ENCODE peak calls at places on chromosomes 6 and 20, in nine cellular contexts. P, X, I, L, S, U, N, R and J are unnamed samples.

GRCh38 chr20:45427236-45428149 is 11.6 kb downstream of the PIGT start:
- DNase-seq in P (no peak), X (no peak), I (peak; percentile 80), L (no peak), S (peak; percentile 66), U (no peak), N (no peak), R (no peak), J (no peak)

GRCh38 chr20:48012401-48012974 is 227.2 kb upstream of the SULF2 start:
- DNase-seq in P (no peak), X (no peak), I (peak; percentile 27), L (no peak), S (no peak), U (no peak), N (no peak), R (no peak), J (no peak)

GRCh38 chr20:14288341-14289330 is 48.8 kb downstream of the FLRT3 start:
- DNase-seq in P (no peak), X (no peak), I (no peak), L (no peak), S (no peak), U (no peak), N (no peak), R (no peak), J (no peak)

GRCh38 chr6:113481441-113481840 is 375.7 kb upstream of the MARCKS start:
- DNase-seq in P (no peak), X (no peak), I (no peak), L (no peak), S (no peak), U (no peak), N (no peak), R (no peak), J (no peak)

GRCh38 chr20:53643031-53643832 is 49.6 kb upstream of the ZNF217 start:
- DNase-seq in P (no peak), X (no peak), I (no peak), L (peak; percentile 60), S (peak; percentile 47), U (peak; percentile 59), N (no peak), R (no peak), J (no peak)

GRCh38 chr6:13924949-13925881 is at the start of gene RNF182:
- DNase-seq in P (no peak), X (no peak), I (peak; percentile 17), L (no peak), S (peak; percentile 26), U (no peak), N (no peak), R (no peak), J (no peak)

GRCh38 chr6:48615041-48615440 is 504.0 kb upstream of the PTCHD4 start:
- DNase-seq in P (no peak), X (no peak), I (no peak), L (no peak), S (no peak), U (no peak), N (no peak), R (no peak), J (no peak)

GRCh38 chr6:70280462-70280861 is 22.4 kb downstream of the COL9A1 start:
- DNase-seq in P (peak; percentile 11), X (no peak), I (peak; percentile 11), L (no peak), S (peak; percentile 65), U (no peak), N (no peak), R (no peak), J (no peak)

GRCh38 chr6:6219716-6220115 is 100.7 kb downstream of the F13A1 start:
- DNase-seq in P (no peak), X (no peak), I (no peak), L (no peak), S (no peak), U (no peak), N (no peak), R (no peak), J (no peak)

GRCh38 chr6:8059129-8059528 is 5.1 kb downstream of the BLOC1S5 start:
- DNase-seq in P (peak; percentile 8), X (no peak), I (peak; percentile 12), L (no peak), S (no peak), U (no peak), N (no peak), R (no peak), J (no peak)
- TF ChIP-seq CTCF in P (peak; percentile 32), X (peak; percentile 37), I (peak; percentile 67), L (peak; percentile 25), S (no peak), U (peak; percentile 26), N (peak; percentile 45), R (no peak), J (no peak)

GRCh38 chr6:142374965-142375733 is 73.3 kb downstream of the ADGRG6 start:
- DNase-seq in P (peak; percentile 43), X (no peak), I (no peak), L (no peak), S (no peak), U (no peak), N (no peak), R (no peak), J (no peak)

GRCh38 chr6:142378138-142378875 is 76.5 kb downstream of the ADGRG6 start:
- DNase-seq in P (peak; percentile 83), X (no peak), I (no peak), L (no peak), S (no peak), U (no peak), N (no peak), R (no peak), J (no peak)

GRCh38 chr6:142374090-142374783 is 72.4 kb downstream of the ADGRG6 start:
- DNase-seq in P (no peak), X (no peak), I (no peak), L (no peak), S (no peak), U (no peak), N (no peak), R (no peak), J (no peak)

GRCh38 chr6:142376115-142376514 is 74.3 kb downstream of the ADGRG6 start:
- DNase-seq in P (no peak), X (no peak), I (no peak), L (no peak), S (no peak), U (no peak), N (no peak), R (no peak), J (no peak)

DNA sequence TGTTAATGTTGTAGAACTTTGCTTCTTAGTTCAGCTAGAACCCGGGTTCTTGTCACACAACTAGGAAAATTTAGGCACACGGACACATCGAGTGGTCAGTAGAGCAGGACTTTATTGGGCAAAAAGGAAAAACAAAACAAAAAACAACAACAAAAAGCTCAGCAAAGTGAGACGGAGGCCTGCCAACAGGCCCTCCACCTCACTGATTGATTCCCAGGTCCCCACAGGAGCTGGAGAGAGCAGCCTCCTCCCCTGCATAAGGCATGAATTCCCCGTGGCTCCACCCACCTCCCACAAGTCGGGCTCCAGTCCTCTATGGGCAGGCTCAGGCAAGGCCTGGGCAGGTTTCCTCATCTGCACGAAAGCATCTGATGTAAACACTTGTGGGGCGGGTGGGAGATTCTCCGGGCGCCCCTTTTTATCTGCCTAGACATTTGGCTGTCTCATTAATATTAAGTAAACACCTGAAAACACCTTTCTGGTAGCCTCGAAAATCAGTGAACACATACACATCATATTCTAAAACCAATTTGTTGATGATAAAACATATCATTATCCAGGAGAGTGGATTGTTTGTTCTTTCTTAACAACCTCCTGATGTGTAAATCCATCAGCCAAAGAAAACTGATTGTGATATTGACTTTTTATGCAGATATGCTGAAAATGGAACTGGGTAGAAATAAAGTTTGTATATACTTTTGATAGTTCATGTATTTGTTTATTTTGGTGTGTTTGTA is 75.5 kb downstream of the ADGRG6 start:
- DNase-seq in P (peak; percentile 59), X (no peak), I (no peak), L (no peak), S (no peak), U (no peak), N (no peak), R (no peak), J (no peak)
- H3K4me1 ChIP-seq in P (peaks cover 45% of the 10 kb centered on the region), X (peaks cover 31% of the 10 kb centered on the region), I (peaks cover 29% of the 10 kb centered on the region), L (peaks cover 29% of the 10 kb centered on the region), S (peaks cover 28% of the 10 kb centered on the region), U (peaks cover 39% of the 10 kb centered on the region), N (no peaks in the 10 kb centered on the region), R (peaks cover 7% of the 10 kb centered on the region), J (no peaks in the 10 kb centered on the region)

GRCh38 chr20:42007251-42007650 is 389.1 kb upstream of the CHD6 start:
- DNase-seq in P (no peak), X (no peak), I (no peak), L (no peak), S (no peak), U (no peak), N (no peak), R (no peak), J (no peak)

GRCh38 chr20:42005211-42005610 is 387.0 kb upstream of the CHD6 start:
- DNase-seq in P (no peak), X (no peak), I (no peak), L (no peak), S (no peak), U (no peak), N (no peak), R (no peak), J (no peak)

DNA sequence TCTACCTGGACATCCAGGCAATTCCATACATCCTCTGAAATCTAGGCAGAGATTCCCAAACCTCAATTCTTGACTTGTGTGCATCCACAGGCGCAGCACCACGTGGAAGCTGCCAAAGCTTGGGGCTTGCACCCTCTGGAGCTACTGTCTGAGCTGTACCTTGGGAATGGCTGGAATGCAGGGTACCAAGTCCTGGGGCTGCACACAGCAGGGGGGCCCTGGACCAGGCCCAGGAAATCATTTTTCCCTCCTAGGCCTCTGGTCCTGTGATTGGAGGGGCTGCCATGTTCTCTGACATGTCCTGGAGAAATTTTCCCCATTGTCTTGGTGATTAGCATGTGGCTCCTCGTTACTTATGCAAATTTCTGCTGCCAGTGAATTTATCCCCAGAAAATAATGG is 391.9 kb upstream of the CHD6 start:
- DNase-seq in P (no peak), X (no peak), I (no peak), L (no peak), S (no peak), U (no peak), N (no peak), R (no peak), J (no peak)
- TF ChIP-seq CTCF in P (no peak), X (no peak), I (no peak), L (no peak), S (no peak), U (no peak), N (no peak), R (no peak), J (no peak)

GRCh38 chr20:60058869-60059268 is 100.6 kb downstream of the CDH26 start:
- DNase-seq in P (no peak), X (no peak), I (no peak), L (no peak), S (no peak), U (no peak), N (no peak), R (no peak), J (no peak)

GRCh38 chr20:60055740-60056139 is 97.5 kb downstream of the CDH26 start:
- DNase-seq in P (no peak), X (peak; percentile 81), I (no peak), L (peak; percentile 78), S (no peak), U (peak; percentile 85), N (peak; percentile 51), R (no peak), J (no peak)

GRCh38 chr20:60056345-60057122 is 98.3 kb downstream of the CDH26 start:
- DNase-seq in P (no peak), X (no peak), I (no peak), L (no peak), S (no peak), U (no peak), N (no peak), R (no peak), J (no peak)

GRCh38 chr20:60057866-60058807 is 99.9 kb downstream of the CDH26 start:
- DNase-seq in P (peak; percentile 51), X (peak; percentile 73), I (no peak), L (peak; percentile 74), S (no peak), U (peak; percentile 73), N (peak; percentile 73), R (no peak), J (no peak)

GRCh38 chr20:60057123-60057865 is 99.1 kb downstream of the CDH26 start:
- DNase-seq in P (peak; percentile 82), X (no peak), I (peak; percentile 78), L (peak; percentile 61), S (peak; percentile 17), U (peak; percentile 69), N (peak; percentile 65), R (peak; percentile 40), J (peak; percentile 49)
- H3K4me1 ChIP-seq in P (peaks cover 8% of the 10 kb centered on the region), X (peaks cover 37% of the 10 kb centered on the region), I (no peaks in the 10 kb centered on the region), L (peaks cover 78% of the 10 kb centered on the region), S (no peaks in the 10 kb centered on the region), U (peaks cover 55% of the 10 kb centered on the region), N (peaks cover 44% of the 10 kb centered on the region), R (peaks cover 4% of the 10 kb centered on the region), J (no peaks in the 10 kb centered on the region)